ENCODE peak calls at places on chromosomes 2 and 18, in four cellular contexts. F is fibroblast of lung, A is GM13977, M is HFFc6. Z is an unnamed sample.

GRCh38 chr2:236657801-236658200 is 88.2 kb downstream of the ACKR3 start:
- DNase-seq in A (no peak), M (no peak), F (no peak), Z (no peak)

GRCh38 chr2:146604521-146604920 is 1240.3 kb upstream of the ACVR2A start:
- DNase-seq in A (no peak), M (no peak), F (no peak), Z (no peak)

GRCh38 chr18:56413862-56414261 is 224.5 kb downstream of the TXNL1 start:
- DNase-seq in F (no peak), A (no peak), M (no peak), Z (no peak)

GRCh38 chr2:3517948-3518495 is 1.3 kb downstream of the ADI1 start:
- DNase-seq in A (no peak), M (no peak), F (no peak), Z (no peak)

GRCh38 chr18:59748628-59749360 is 51.6 kb upstream of the CCBE1 start:
- DNase-seq in F (peak), M (peak), A (no peak), Z (no peak)

GRCh38 chr2:95342556-95343320 is 45.6 kb downstream of the KCNIP3 start:
- DNase-seq in M (no peak), F (no peak), A (no peak), Z (no peak)

GRCh38 chr2:159904565-159905281 is 106.7 kb upstream of the CD302 start:
- DNase-seq in M (no peak), A (peak), F (no peak), Z (peak)

GRCh38 chr2:131493199-131494018 is 1.2 kb upstream of the MZT2A start:
- DNase-seq in M (no peak), F (no peak), A (no peak), Z (no peak)

GRCh38 chr2:202032841-202033316 is 776 bp upstream of the FZD7 start:
- DNase-seq in A (peak), M (peak), F (peak), Z (peak)

GRCh38 chr2:117091438-117091837 is 723.1 kb upstream of the DDX18 start:
- DNase-seq in F (no peak), A (no peak), M (no peak), Z (no peak)

GRCh38 chr2:171407030-171407707 is 26.6 kb downstream of the METTL8 start:
- DNase-seq in F (no peak), M (no peak), A (peak), Z (no peak)

GRCh38 chr18:68800075-68800474 is 2.2 kb downstream of the CCDC102B start:
- DNase-seq in F (no peak), A (no peak), M (no peak), Z (no peak)

GRCh38 chr2:224764565-224765236 is 48.5 kb upstream of the CCDC195 start:
- DNase-seq in M (no peak), A (peak), F (no peak), Z (no peak)

GRCh38 chr2:75527676-75528075 is 33.1 kb downstream of the EVA1A start:
- DNase-seq in F (no peak), A (no peak), M (no peak), Z (no peak)

GRCh38 chr2:27754831-27755230 is 16.7 kb upstream of the MRPL33 start:
- DNase-seq in F (no peak), A (no peak), M (no peak), Z (no peak)

GRCh38 chr2:74735544-74735943 is 81.5 kb downstream of the SEMA4F start:
- DNase-seq in A (no peak), F (no peak), M (no peak), Z (no peak)

GRCh38 chr2:113228351-113228750 is 50.4 kb downstream of the PAX8 start:
- DNase-seq in A (no peak), M (no peak), F (no peak), Z (no peak)

GRCh38 chr2:288743-289361 is 961 bp upstream of the ALKAL2 start:
- DNase-seq in A (peak), M (no peak), F (no peak), Z (no peak)

GRCh38 chr2:126510960-126511359 is 145.0 kb upstream of the GYPC start:
- DNase-seq in M (no peak), A (no peak), F (no peak), Z (no peak)

GRCh38 chr2:24435391-24436316 is 55.4 kb upstream of the NCOA1 start:
- DNase-seq in A (no peak), M (no peak), F (peak), Z (no peak)

GRCh38 chr2:241048949-241049343 is 50.5 kb downstream of the SNED1 start:
- DNase-seq in M (no peak), F (no peak), A (no peak), Z (no peak)

GRCh38 chr2:70842401-70842800 is 6.8 kb upstream of the CD207 start:
- DNase-seq in M (no peak), A (no peak), F (no peak), Z (no peak)

GRCh38 chr2:19505199-19506136 is 147.0 kb upstream of the OSR1 start:
- DNase-seq in F (no peak), M (no peak), A (no peak), Z (no peak)

GRCh38 chr18:48950536-48951447 is at the start of gene SMAD7:
- DNase-seq in M (no peak), F (peak), A (peak), Z (no peak)

GRCh38 chr2:219737270-219737691 is 109.9 kb downstream of the SLC4A3 start:
- DNase-seq in A (no peak), F (peak), M (peak), Z (no peak)
- TF ChIP-seq CTCF in A (peak), F (peak), M (peak), Z (peak)

DNA sequence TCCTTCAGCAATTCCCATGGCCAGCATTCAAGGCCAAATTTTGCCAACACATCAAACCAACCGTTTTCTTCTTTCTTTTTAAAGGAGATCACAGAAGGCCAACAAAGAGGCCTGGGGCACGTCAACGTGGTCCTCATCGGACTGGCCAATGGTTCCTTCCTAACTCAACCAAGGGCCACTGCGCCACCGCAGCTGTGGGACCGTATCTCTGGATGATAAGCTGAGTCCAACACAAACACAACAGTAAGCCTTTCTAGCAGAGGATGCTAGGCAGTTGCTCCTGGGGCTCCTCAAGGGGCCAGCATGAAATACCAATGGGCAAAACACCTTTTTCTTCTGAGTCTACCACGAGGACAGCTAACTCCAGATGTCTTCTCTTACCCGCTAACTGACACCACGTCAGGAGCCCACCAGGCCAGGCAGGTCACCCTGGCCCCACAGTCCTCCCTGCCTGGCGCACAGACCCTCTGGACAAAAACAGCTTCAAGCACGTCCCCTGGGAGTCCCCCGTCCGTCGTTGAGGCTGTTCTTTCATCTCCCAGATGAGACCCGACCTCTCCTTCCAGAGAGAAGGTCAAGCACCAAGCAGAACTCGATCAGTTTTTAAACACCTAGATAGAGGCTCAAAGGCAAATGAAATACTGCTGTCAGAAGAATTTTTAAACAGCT is 58.0 kb downstream of the PARD6G start:
- DNase-seq in F (no peak), A (no peak), M (no peak), Z (no peak)
- TF ChIP-seq CTCF in F (no peak), A (no peak), M (no peak), Z (no peak)

GRCh38 chr2:96555146-96555610 is 18.6 kb downstream of the ARID5A start:
- DNase-seq in M (no peak), A (peak), F (no peak), Z (no peak)
- TF ChIP-seq CTCF in M (no peak), A (no peak), F (no peak), Z (no peak)

GRCh38 chr2:26255735-26256384 is 11.1 kb downstream of the HADHB start:
- DNase-seq in A (no peak), M (no peak), F (no peak), Z (no peak)
- TF ChIP-seq CTCF in A (no peak), M (no peak), F (no peak), Z (no peak)

GRCh38 chr2:10508038-10508437 is 59.9 kb upstream of the ODC1 start:
- DNase-seq in A (no peak), M (no peak), F (no peak), Z (no peak)

GRCh38 chr2:10507106-10507505 is 59.0 kb upstream of the ODC1 start:
- DNase-seq in M (no peak), F (no peak), A (no peak), Z (no peak)

GRCh38 chr2:10502803-10503107 is 54.6 kb upstream of the ODC1 start:
- DNase-seq in F (no peak), A (no peak), M (no peak), Z (no peak)

GRCh38 chr2:10504370-10504993 is 56.4 kb upstream of the ODC1 start:
- DNase-seq in A (no peak), M (no peak), F (no peak), Z (no peak)

DNA sequence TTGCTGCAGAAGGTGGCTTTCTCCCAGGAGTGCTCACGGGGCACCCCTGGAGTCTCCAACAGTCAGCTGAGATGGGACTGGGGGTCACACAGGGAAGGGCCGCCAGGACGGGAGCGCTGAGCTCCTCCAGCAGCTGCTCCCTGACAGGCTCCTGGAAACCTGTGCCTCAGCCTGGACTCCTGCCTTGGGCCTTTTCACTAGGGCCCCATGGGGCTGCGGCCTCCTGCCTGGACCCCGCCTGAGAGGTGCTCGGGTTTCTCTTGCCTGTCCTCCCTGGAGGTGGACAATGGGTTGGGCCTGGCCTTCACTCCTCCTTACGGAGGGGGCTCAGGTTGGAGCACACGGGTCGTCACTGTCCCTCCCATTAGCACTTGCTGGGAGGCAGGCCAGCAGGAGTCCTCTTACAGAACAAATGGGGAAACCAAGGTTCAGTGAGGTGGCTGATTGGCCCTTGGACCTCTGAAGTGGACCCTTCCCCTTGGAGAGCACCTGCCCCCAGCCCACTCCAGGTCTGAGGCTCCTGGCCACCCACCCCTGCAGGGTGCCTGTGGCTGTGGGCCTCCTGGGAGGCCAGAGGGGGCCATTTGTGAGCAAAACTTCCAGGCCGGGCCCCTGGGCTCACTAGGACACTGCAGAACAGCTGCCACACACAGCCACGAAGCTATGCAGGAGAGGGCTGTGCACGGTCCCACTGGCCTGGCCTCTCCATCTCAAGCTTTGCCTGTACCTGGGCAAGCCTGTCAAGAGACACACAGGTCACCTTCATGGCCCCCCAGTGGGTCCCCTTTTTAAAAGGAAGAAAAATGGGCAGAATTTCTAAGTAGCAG is 57.1 kb upstream of the ODC1 start:
- DNase-seq in A (no peak), M (no peak), F (no peak), Z (no peak)
- TF ChIP-seq CTCF in A (no peak), M (no peak), F (no peak), Z (no peak)

DNA sequence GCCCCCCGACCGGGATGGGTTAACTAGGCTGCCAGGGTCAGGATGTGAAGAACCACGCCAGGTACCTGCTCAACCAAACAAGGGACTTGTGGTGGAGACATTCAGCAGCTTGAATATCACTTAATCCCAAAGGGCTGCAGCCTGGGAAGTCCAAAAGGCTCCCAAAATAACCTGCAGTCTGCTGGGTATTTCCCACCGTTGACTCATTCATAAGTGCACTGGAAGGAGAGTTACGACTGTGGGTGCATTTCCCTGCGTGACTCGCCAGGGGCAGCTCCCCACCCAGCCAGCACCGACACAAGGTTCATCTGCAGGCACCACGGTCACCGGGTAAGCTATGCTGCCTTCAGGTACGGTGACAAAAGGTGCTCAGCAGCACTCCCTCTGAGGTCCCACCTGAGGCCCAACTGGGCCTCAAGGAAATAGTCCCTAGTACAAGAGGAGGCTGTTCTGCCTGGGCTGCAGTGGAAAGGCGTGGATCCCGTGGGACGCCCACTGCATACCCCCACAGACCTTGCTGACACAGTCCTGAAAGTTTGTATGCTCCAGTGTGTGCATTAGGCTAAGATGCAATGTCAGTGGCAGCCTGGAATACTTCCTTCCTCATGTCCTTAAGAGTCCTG is 86.5 kb downstream of the UXS1 start:
- DNase-seq in A (peak), M (peak), F (no peak), Z (no peak)
- TF ChIP-seq CTCF in A (peak), M (peak), F (no peak), Z (no peak)

GRCh38 chr2:118489712-118490255 is 357.7 kb downstream of the EN1 start:
- DNase-seq in M (no peak), F (no peak), A (no peak), Z (no peak)

GRCh38 chr2:118495278-118495677 is 352.2 kb downstream of the EN1 start:
- DNase-seq in A (no peak), F (no peak), M (no peak), Z (no peak)

GRCh38 chr2:118490323-118490722 is 357.1 kb downstream of the EN1 start:
- DNase-seq in M (no peak), F (no peak), A (no peak), Z (no peak)

GRCh38 chr2:118496467-118496866 is 351.0 kb downstream of the EN1 start:
- DNase-seq in F (no peak), A (no peak), M (no peak), Z (no peak)

GRCh38 chr2:118492335-118492734 is 355.1 kb downstream of the EN1 start:
- DNase-seq in A (no peak), F (peak), M (peak), Z (no peak)
- TF ChIP-seq CTCF in A (no peak), F (peak), M (peak), Z (peak)

DNA sequence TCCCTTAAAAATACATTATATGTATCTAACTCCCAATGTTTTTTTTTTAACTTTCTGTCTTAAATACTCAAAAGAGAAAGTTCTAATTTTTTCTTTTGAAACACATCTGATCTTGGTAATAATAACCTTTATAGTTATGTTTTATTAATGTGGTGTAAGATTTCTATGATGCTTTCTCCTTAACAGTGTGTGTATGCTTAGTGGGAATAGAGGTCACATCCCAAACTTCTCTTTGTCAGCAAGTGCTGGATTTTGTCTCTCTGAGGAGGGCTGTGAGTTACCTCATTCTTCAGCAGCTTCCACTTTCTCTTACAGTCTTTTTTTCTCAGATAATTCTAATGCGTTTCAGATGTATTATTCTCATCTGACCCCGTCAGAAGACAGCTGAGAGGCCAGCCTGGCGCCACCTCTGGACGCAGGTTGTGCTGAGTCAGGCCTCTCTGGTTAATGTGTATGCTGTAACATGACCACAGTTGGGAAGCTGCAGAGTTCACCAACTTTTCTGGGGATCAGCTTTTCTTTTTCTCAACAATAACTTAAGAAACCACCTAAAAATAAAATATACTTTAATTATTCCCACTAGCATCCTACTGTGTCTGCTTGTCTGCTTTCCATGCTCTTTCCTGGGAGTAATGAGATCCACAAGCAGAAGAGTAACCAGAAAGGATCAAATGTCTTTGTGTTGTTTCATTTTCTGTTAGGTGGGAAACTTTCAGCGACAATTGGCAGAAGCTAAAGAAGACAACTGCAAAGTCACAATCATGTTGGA is 79.5 kb downstream of the CCDC150 start:
- DNase-seq in M (peak), A (peak), F (peak), Z (no peak)
- TF ChIP-seq CTCF in M (peak), A (no peak), F (peak), Z (peak)